ENCODE peak calls at places on chromosomes 6 and 20, in nine cellular contexts. P, L, N, Q, I, W, K, B and H are unnamed samples.

GRCh38 chr6:121430514-121431460 is 4.7 kb upstream of the GJA1 start:
- DNase-seq in L (no peak), P (peak), N (no peak), Q (no peak), W (no peak), K (peak), I (peak), B (no peak), H (peak)

GRCh38 chr6:137415127-137415833 is 78.9 kb downstream of the OLIG3 start:
- DNase-seq in N (peak), I (peak), L (peak), P (peak), Q (peak), K (peak), B (peak), W (peak), H (peak)

GRCh38 chr20:6636209-6637159 is 131.0 kb upstream of the BMP2 start:
- DNase-seq in K (peak), I (peak), N (no peak), W (no peak), L (peak), P (no peak), Q (peak), B (no peak), H (peak)

GRCh38 chr20:36202891-36203338 is 33.4 kb upstream of the AAR2 start:
- DNase-seq in P (peak), N (peak), L (peak), B (peak), Q (peak), I (peak), K (peak), W (peak), H (peak)

GRCh38 chr6:167298166-167298565 is 7.1 kb downstream of the UNC93A start:
- DNase-seq in K (no peak), L (no peak), N (no peak), W (no peak), P (no peak), I (no peak), B (no peak), Q (no peak), H (no peak)

GRCh38 chr6:88823998-88824397 is 139.4 kb downstream of the RNGTT start:
- DNase-seq in B (no peak), K (peak), N (no peak), I (no peak), P (peak), Q (no peak), W (no peak), L (no peak), H (no peak)

GRCh38 chr6:33312361-33313104 is 1.3 kb downstream of the TAPBP start:
- DNase-seq in L (peak), W (peak), K (peak), B (peak), Q (peak), P (peak), I (peak), N (peak), H (no peak)

GRCh38 chr6:7502743-7503142 is 38.7 kb upstream of the DSP start:
- DNase-seq in K (no peak), P (no peak), Q (no peak), B (no peak), W (no peak), L (peak), I (peak), N (peak), H (no peak)

GRCh38 chr6:6924708-6925107 is 183.1 kb upstream of the RREB1 start:
- DNase-seq in Q (no peak), K (no peak), B (no peak), W (no peak), P (no peak), L (no peak), N (no peak), I (no peak), H (no peak)

GRCh38 chr20:20495719-20496474 is 128.0 kb downstream of the INSM1 start:
- DNase-seq in K (no peak), L (no peak), B (no peak), Q (no peak), W (no peak), P (no peak), N (no peak), I (no peak), H (no peak)

GRCh38 chr6:39228992-39229767 is at the start of gene KCNK5:
- DNase-seq in K (peak), P (no peak), L (peak), I (peak), B (peak), Q (peak), N (peak), W (peak), H (no peak)

GRCh38 chr6:94751641-94752329 is 825.5 kb upstream of the MANEA start:
- DNase-seq in Q (no peak), B (peak), I (no peak), W (no peak), K (peak), P (no peak), L (no peak), N (no peak), H (no peak)

GRCh38 chr20:13469262-13469661 is 169.5 kb downstream of the TASP1 start:
- DNase-seq in Q (no peak), B (no peak), P (no peak), K (no peak), N (no peak), I (no peak), L (no peak), W (no peak), H (no peak)

GRCh38 chr6:9316831-9317230 is 881.5 kb upstream of the SLC35B3 start:
- DNase-seq in I (no peak), N (no peak), W (no peak), K (no peak), L (no peak), B (no peak), P (no peak), Q (no peak), H (peak)

GRCh38 chr6:50850223-50850751 is 31.6 kb downstream of the TFAP2B start:
- DNase-seq in I (peak), B (no peak), Q (peak), W (peak), L (peak), P (no peak), N (peak), K (no peak), H (no peak)

GRCh38 chr6:137185290-137185689 is 11.8 kb upstream of the IL22RA2 start:
- DNase-seq in I (no peak), Q (no peak), K (no peak), P (no peak), B (no peak), W (no peak), L (no peak), N (no peak), H (no peak)

GRCh38 chr6:36803482-36803881 is 35.8 kb downstream of the CPNE5 start:
- DNase-seq in W (no peak), P (no peak), B (no peak), Q (no peak), K (no peak), L (no peak), N (no peak), I (no peak), H (no peak)

GRCh38 chr6:89927788-89928565 is 33.7 kb downstream of the GJA10 start:
- DNase-seq in L (no peak), Q (no peak), I (peak), K (peak), W (no peak), B (no peak), N (no peak), P (no peak), H (no peak)

GRCh38 chr6:153957409-153957808 is 81.6 kb upstream of the OPRM1 start:
- DNase-seq in I (no peak), K (no peak), L (no peak), P (no peak), Q (no peak), N (no peak), B (no peak), W (no peak), H (no peak)

GRCh38 chr20:62208805-62209755 is 11.0 kb downstream of the HRH3 start:
- DNase-seq in B (no peak), K (no peak), I (peak), Q (peak), P (no peak), L (peak), W (peak), N (peak), H (no peak)
- TF ChIP-seq CTCF in B (peak), K (no peak), I (peak), Q (no peak), P (no peak), L (peak), W (no peak), N (peak), H (no peak)

DNA sequence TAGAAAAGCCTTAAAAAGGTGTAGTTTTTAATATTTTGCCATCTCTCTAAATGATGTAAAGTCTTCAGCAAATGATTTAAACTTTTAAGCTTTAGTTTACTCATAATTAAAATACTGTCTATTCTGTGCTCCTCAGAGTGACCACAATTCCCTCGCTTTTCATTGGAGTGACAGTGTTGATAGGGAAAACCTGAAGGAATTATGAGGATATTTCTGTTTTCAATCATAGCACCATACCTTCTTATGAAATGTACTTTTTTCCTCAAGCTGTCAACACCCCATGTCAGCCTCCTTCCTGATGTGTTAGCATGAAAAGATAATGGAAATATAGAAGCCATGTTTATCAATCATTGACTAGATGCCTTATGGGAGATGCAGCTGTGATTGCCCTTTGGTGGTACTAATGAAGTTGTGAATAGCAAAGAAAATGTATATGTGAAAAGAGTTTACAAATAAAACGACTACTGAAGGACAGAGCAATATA is 145.4 kb upstream of the EYS start:
- DNase-seq in P (no peak), N (no peak), Q (no peak), I (no peak), L (no peak), B (no peak), K (no peak), W (no peak), H (no peak)
- TF ChIP-seq CTCF in P (no peak), N (no peak), Q (no peak), I (no peak), L (no peak), B (no peak), K (no peak), W (no peak), H (no peak)

DNA sequence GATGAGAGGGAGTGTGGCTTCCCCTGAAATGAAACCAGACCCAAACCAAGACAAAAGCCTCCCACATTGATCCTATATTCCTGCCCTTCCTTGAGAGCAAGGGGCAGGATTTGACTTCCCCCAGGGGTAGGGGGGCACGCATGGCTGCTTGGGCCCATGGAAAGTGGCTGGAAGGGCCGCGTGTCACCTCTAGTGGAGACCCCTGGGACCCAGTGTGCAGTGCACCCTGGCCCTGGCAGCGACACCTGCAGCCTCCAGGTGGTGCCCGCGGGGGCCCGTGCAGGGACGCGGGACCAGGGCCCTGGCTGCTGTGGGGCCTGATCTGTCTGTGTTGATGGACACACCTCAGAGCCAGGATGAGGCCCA is 18.0 kb upstream of the SLCO4A1 start:
- DNase-seq in I (no peak), B (peak), W (peak), N (no peak), K (no peak), Q (no peak), L (peak), P (no peak), H (no peak)
- TF ChIP-seq CTCF in I (peak), B (peak), W (no peak), N (peak), K (no peak), Q (no peak), L (peak), P (no peak), H (no peak)

GRCh38 chr6:105500693-105501092 is 97.8 kb upstream of the PREP start:
- DNase-seq in N (no peak), P (no peak), Q (no peak), I (no peak), W (no peak), K (no peak), L (no peak), B (no peak), H (no peak)
- TF ChIP-seq CTCF in N (peak), P (peak), Q (no peak), I (peak), W (no peak), K (no peak), L (peak), B (no peak), H (no peak)

GRCh38 chr20:62289898-62290297 is 12.9 kb upstream of the ADRM1 start:
- DNase-seq in W (peak), I (no peak), Q (no peak), N (no peak), P (no peak), K (no peak), L (no peak), B (no peak), H (no peak)
- TF ChIP-seq CTCF in W (no peak), I (no peak), Q (no peak), N (no peak), P (no peak), K (no peak), L (no peak), B (no peak), H (no peak)

GRCh38 chr20:60990647-60991046 is 261.4 kb upstream of the CDH4 start:
- DNase-seq in B (no peak), K (no peak), Q (no peak), I (no peak), P (no peak), N (no peak), L (no peak), W (no peak), H (no peak)

GRCh38 chr20:60999256-60999655 is 252.8 kb upstream of the CDH4 start:
- DNase-seq in K (no peak), W (no peak), B (no peak), Q (no peak), L (no peak), N (no peak), I (no peak), P (no peak), H (no peak)

DNA sequence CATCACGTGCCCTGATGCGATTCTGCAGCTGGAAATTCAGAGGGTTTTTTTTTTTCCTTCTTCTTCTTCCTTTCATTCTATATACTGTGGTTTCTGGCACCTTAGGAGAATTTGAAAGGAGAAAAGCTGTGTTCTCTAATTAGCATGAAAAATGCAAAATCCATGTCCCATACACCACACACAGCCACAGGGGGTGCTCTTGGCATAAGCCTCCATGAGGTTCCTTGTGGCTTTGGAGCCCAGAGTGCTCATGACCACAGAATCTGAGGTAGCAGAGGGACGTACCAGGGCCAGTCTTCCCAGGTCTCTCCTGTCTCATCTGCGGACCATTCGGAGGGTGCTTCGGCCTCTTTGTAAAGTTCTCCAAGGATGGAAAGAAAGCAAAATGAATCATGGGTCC is 258.4 kb upstream of the CDH4 start:
- DNase-seq in W (no peak), P (no peak), I (no peak), K (no peak), B (no peak), N (no peak), L (peak), Q (peak), H (no peak)
- TF ChIP-seq CTCF in W (no peak), P (peak), I (peak), K (peak), B (no peak), N (peak), L (peak), Q (peak), H (no peak)

GRCh38 chr6:3625161-3625979 is 126.1 kb downstream of the PXDC1 start:
- DNase-seq in I (no peak), W (no peak), N (peak), B (no peak), Q (no peak), L (peak), K (no peak), P (no peak), H (no peak)
- TF ChIP-seq CTCF in I (no peak), W (no peak), N (peak), B (no peak), Q (no peak), L (peak), K (no peak), P (no peak), H (no peak)

GRCh38 chr6:30612213-30612612 is 4.8 kb downstream of the PPP1R10 start:
- DNase-seq in W (no peak), L (no peak), K (peak), N (no peak), Q (no peak), I (peak), P (peak), B (no peak), H (no peak)
- TF ChIP-seq CTCF in W (no peak), L (peak), K (peak), N (peak), Q (peak), I (peak), P (peak), B (no peak), H (peak)

DNA sequence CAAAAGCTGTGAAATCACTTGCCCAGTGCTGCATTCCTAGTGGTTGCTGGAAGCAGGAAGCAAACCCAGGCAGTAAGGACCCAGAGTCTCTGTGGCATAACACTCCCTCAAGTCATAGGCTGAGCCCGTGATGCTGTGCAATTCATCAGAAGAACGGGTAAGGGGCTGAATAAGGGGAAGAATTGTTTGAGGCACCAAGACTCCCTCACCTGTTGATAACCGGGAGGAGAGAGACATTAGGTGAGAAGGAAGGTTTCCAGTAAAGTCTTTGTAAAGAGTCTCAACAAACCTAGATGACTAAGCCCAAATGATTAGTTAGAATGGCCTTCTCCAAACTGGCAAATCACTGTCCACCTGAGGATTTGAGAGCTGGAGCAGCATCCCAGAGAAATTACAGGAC is 18.3 kb downstream of the ENPP3 start:
- DNase-seq in W (no peak), N (no peak), P (no peak), I (no peak), Q (no peak), L (no peak), B (no peak), K (peak), H (no peak)
- TF ChIP-seq CTCF in W (no peak), N (no peak), P (no peak), I (no peak), Q (no peak), L (no peak), B (no peak), K (no peak), H (no peak)